ENCODE peak calls at places on chromosomes 3 and 15, in ten cellular contexts. A is stomach, J is upper lobe of left lung, Q is GM12878, I is K562, M is sigmoid colon, B is HepG2, T is H1, D is esophagus muscularis mucosa, Y is suprapubic skin. L is an unnamed sample. For H3K27me3, the result is how much of the 10 kb centered on the place peaks cover.

GRCh38 chr3:184314700-184315505 is 497 bp downstream of the EIF4G1 start:
- DNase-seq in T (no peak), Y (peak), J (peak), D (peak), A (peak), I (peak), M (peak), Q (no peak), B (peak), L (peak)

GRCh38 chr15:44102675-44103254 is 92.3 kb downstream of the FRMD5 start:
- DNase-seq in Y (no peak), M (no peak), A (peak), J (no peak), I (no peak), D (no peak), Q (no peak), B (peak), T (no peak), L (no peak)

GRCh38 chr3:58585994-58586393 is 8.8 kb upstream of the FAM107A start:
- DNase-seq in Q (no peak), T (no peak), A (no peak), I (no peak), Y (no peak), D (no peak), B (no peak), J (no peak), M (no peak), L (no peak)

GRCh38 chr15:71748327-71748726 is 62.0 kb upstream of the NR2E3 start:
- DNase-seq in A (no peak), D (no peak), Q (no peak), B (no peak), M (no peak), I (no peak), T (no peak), J (peak), Y (no peak), L (no peak)

GRCh38 chr3:2713923-2714322 is 396.3 kb downstream of the IL5RA start:
- DNase-seq in D (no peak), Q (no peak), I (no peak), J (no peak), M (no peak), Y (no peak), A (no peak), T (no peak), B (no peak), L (no peak)

GRCh38 chr3:106811376-106811775 is 565.9 kb upstream of the CCDC54 start:
- DNase-seq in A (no peak), Q (no peak), B (no peak), J (no peak), D (no peak), T (no peak), Y (no peak), I (no peak), M (no peak), L (no peak)

GRCh38 chr3:197308591-197308990 is 10.2 kb upstream of the DLG1 start:
- DNase-seq in A (no peak), Y (no peak), M (no peak), J (no peak), Q (no peak), T (no peak), D (peak), B (no peak), I (no peak), L (no peak)

GRCh38 chr3:11186771-11187170 is 32.5 kb downstream of the HRH1 start:
- DNase-seq in B (no peak), J (no peak), T (no peak), I (no peak), A (no peak), Y (peak), D (no peak), M (no peak), Q (no peak), L (no peak)

GRCh38 chr15:57307527-57308193 is 68.6 kb upstream of the CGNL1 start:
- DNase-seq in D (no peak), Q (no peak), J (no peak), Y (no peak), I (no peak), T (no peak), M (peak), B (peak), A (no peak), L (no peak)

GRCh38 chr3:42601898-42602581 is 1.6 kb downstream of the NKTR start:
- DNase-seq in I (peak), D (no peak), M (no peak), Q (no peak), J (no peak), B (peak), Y (no peak), A (no peak), T (no peak), L (no peak)

GRCh38 chr15:54150255-54150654 is 172.0 kb downstream of the UNC13C start:
- DNase-seq in J (no peak), A (no peak), T (no peak), M (no peak), D (no peak), Y (no peak), B (no peak), I (no peak), Q (peak), L (no peak)

GRCh38 chr3:43644443-43644842 is 22.6 kb upstream of the ANO10 start:
- DNase-seq in T (no peak), M (no peak), J (no peak), I (no peak), Y (no peak), A (no peak), Q (no peak), B (no peak), D (no peak), L (no peak)

GRCh38 chr3:94226058-94226457 is 163.2 kb downstream of the NSUN3 start:
- DNase-seq in M (no peak), D (no peak), Y (no peak), B (no peak), I (no peak), Q (no peak), T (no peak), J (no peak), A (no peak), L (no peak)

GRCh38 chr3:127203024-127203423 is 10.1 kb downstream of the PRR23E start:
- DNase-seq in I (no peak), Q (no peak), B (no peak), J (no peak), D (no peak), T (no peak), M (no peak), Y (no peak), A (no peak), L (no peak)

GRCh38 chr3:183300996-183301562 is 48.0 kb downstream of the B3GNT5 start:
- DNase-seq in M (no peak), J (no peak), I (no peak), T (no peak), A (no peak), Q (no peak), B (no peak), Y (no peak), D (no peak), L (no peak)

GRCh38 chr15:54518145-54518941 is 540.1 kb downstream of the UNC13C start:
- DNase-seq in T (no peak), B (no peak), Y (no peak), Q (peak), I (no peak), J (no peak), A (no peak), M (no peak), D (no peak), L (no peak)

GRCh38 chr15:59321000-59321689 is 51.5 kb downstream of the MYO1E start:
- DNase-seq in D (no peak), J (no peak), Y (no peak), I (no peak), M (no peak), B (no peak), T (no peak), A (no peak), Q (no peak), L (no peak)

GRCh38 chr3:99960123-99960878 is 142.6 kb downstream of the CMSS1 start:
- DNase-seq in J (no peak), Q (no peak), Y (no peak), T (no peak), I (no peak), A (no peak), M (no peak), B (no peak), D (no peak), L (no peak)

GRCh38 chr3:99954914-99955644 is 137.4 kb downstream of the CMSS1 start:
- DNase-seq in Q (no peak), J (no peak), I (no peak), T (no peak), D (no peak), A (no peak), Y (no peak), M (no peak), B (peak), L (no peak)

GRCh38 chr3:99955773-99956562 is 138.3 kb downstream of the CMSS1 start:
- DNase-seq in I (no peak), Y (no peak), M (no peak), J (no peak), A (no peak), D (no peak), T (no peak), Q (no peak), B (no peak), L (no peak)

GRCh38 chr3:99958177-99958912 is 140.7 kb downstream of the CMSS1 start:
- DNase-seq in Q (no peak), Y (no peak), D (no peak), B (no peak), M (no peak), T (no peak), A (no peak), J (no peak), I (no peak), L (no peak)

GRCh38 chr3:99957086-99957821 is 139.6 kb downstream of the CMSS1 start:
- DNase-seq in A (no peak), B (no peak), T (no peak), M (no peak), J (no peak), Y (no peak), D (no peak), I (no peak), Q (no peak), L (no peak)
- TF ChIP-seq POLR2AphosphoS5 in A (no peak), B (no peak), T (no peak), M (no peak), J (no peak), Y (no peak), D (no peak), I (no peak), Q (no peak), L (no peak)

DNA sequence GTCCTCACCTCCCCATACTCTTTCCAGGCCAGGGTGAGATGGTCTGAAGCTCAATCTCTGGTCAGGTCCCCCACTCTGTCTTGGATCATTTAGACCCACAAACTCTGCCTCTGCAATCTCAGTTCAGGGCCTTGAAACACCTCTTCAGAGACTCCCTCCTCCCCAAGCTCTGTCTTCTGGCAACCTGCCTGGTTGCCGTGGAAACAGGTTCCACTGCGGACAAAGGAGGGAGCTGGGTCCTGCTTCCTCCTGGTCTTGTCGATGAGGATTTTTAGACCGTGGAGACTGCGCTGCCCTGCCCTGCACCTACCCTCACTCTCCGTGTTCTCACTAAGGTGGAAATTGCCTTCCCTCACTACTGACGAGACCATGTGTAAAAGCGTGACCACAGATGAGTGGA is at the start of gene RTP1:
- DNase-seq in J (no peak), Q (no peak), I (no peak), Y (no peak), A (no peak), D (no peak), M (no peak), B (no peak), T (no peak), L (no peak)
- TF ChIP-seq EP300 in J (no peak), Q (no peak), I (no peak), Y (no peak), A (no peak), D (no peak), M (no peak), B (no peak), T (no peak), L (no peak)

DNA sequence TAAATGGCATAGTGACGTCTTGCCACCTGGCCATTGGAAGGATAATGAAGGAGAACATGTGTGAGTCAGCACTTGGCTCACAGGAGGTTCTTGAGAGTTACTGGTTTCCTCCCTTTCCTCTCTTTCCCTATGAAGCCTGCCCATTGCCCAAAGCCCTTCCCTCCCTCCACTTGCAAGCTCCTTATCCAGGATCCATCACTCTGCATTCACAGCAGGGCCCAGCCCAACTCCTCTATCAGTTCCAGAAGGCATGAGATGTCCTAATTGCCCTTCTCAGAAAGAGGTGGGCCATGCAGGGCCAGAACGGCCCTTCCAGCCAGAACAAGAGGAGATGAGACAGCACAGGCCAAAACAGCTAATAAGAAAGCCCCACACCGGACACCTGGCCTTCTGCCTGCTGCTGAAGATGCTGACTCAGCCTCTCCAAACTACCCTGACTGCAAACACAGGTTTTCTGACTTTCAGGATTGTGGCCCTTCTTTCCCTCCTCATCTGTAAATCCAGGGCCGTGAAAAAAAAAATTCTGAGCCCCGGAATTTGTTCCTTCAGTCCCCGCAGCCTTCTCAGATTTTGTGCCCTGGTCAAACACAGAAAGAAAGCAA is 29.7 kb downstream of the HAPLN3 start:
- DNase-seq in J (no peak), A (no peak), M (no peak), I (peak), Y (no peak), B (no peak), D (no peak), T (no peak), Q (no peak), L (no peak)
- H3K27me3 ChIP-seq in J (under half), A (under half), M (under half), I (under half), Y (under half), B (under half), D (under half), T (under half), Q (under half), L (under half)

GRCh38 chr3:47381317-47382157 is 716 bp downstream of the PTPN23 start:
- DNase-seq in D (peak), J (peak), T (peak), I (peak), Q (peak), Y (peak), M (peak), A (peak), B (peak), L (peak)

GRCh38 chr3:47378869-47379268 is 2.0 kb upstream of the PTPN23 start:
- DNase-seq in D (no peak), Q (no peak), I (no peak), M (no peak), Y (no peak), B (no peak), T (no peak), J (no peak), A (no peak), L (no peak)

GRCh38 chr3:47380026-47380600 is 708 bp upstream of the PTPN23 start:
- DNase-seq in Y (no peak), T (no peak), D (no peak), B (no peak), Q (no peak), A (no peak), J (no peak), M (no peak), I (peak), L (peak)

GRCh38 chr3:47379488-47379899 is 1.3 kb upstream of the PTPN23 start:
- DNase-seq in A (no peak), J (no peak), I (peak), Y (no peak), T (no peak), D (no peak), Q (no peak), M (no peak), B (peak), L (peak)

DNA sequence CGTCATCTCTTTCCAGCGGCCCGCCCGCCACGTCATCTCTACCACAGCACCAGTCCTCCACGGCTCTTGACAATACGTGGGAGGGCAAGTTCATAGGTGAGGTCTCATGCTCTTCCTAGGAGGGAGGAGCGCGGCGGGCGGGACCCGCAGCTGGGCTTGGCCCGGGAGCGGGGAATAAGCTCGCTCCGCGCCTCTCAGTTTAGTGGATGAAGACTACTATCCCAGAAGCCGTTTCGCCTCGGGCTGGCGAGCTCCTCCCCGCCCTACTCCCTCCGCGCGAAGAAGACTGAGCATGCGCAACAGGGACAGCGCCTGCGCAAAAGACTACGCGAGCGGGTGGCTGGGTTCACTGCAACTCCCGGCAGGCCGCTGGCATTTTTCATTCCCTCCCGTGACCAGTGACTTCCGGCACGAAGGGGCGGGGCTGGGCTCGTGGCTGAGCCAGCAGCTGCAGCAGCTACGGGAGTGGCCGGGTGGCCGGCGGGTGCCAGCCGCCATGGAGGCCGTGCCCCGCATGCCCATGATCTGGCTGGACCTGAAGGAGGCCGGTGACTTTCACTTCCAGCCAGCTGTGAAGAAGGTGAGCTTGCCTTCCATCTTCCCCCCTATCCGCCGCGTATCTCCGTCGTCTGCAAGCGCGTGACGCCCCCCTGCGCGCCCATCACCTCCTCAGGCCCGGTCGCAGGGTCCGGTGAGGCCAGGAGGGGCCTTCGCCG is at the start of gene PTPN23:
- DNase-seq in A (peak), Q (peak), I (peak), M (peak), B (peak), Y (peak), T (peak), J (peak), D (peak), L (peak)
- TF ChIP-seq POLR2AphosphoS5 in A (peak), Q (peak), I (peak), M (peak), B (peak), Y (peak), T (peak), J (peak), D (peak), L (peak)

DNA sequence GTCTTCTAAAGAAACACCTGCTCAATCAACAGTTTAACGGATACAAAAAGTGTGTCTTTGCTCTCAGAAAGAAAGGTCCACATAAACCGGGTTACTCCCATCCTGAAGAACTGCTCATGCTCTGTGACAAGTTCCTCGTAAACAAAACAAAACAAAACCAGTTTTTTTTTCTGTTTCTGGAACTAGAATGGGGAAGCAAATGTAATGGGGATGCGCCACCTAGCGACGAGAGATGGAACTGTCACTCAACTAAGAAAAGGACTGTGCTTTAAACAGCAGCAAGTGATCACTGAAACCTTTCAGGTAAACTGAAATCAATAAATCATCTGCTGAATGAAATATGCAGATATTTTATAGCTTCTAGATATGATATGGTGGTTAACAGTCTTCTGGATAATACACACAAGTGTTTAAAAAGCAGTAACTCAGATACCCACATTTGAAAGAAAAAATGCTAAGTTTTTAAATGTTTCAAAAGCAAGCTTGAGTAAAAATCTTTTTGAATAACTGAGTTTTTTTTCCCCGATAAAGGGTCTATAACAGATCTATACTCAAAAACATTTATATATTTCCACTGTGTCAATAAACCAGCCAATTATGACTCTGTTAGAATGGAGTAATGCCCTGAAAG is 10.9 kb downstream of the TM2D3 start:
- DNase-seq in Y (peak), T (no peak), A (peak), D (peak), M (peak), B (peak), I (peak), J (no peak), Q (peak), L (peak)
- TF ChIP-seq EP300 in Y (no peak), T (no peak), A (no peak), D (no peak), M (no peak), B (no peak), I (no peak), J (no peak), Q (no peak), L (no peak)

DNA sequence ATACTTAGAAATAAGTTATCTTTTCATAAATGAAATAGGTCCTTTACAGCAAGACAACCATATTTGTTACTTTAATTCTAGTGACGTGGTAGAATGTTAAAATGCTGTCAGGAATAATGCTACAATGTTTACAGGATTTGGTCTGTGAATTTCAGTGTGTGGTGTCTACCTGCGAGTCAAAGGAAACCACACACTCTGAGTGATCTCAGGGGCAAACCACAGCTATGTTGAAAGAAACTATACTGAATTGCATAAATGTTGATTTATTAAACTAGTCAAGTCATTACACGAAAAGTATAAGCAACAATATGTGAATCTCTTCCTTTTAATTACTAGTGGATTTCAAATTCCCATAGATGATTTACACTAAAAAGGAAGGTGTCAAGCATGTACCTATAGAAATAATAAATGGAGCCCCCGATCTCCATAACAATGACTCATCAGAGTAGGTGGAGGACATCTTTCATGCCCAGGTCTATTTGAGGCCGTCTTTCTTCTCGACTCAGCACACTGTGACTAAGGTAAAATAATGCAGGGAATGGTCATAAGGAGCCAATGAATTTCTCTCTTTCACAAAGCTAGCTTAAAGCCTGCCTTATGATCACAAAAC is 463.0 kb downstream of the ERC2 start:
- DNase-seq in B (no peak), A (no peak), T (no peak), M (no peak), Q (no peak), Y (no peak), I (no peak), J (no peak), D (no peak), L (no peak)
- H3K27me3 ChIP-seq in B (under half), A (under half), T (under half), M (under half), Q (under half), Y (under half), I (under half), J (under half), D (under half), L (under half)

GRCh38 chr3:69739204-69740102 is at the start of gene MITF:
- DNase-seq in I (peak), Q (peak), A (peak), D (peak), Y (peak), J (peak), M (peak), B (peak), T (peak), L (peak)
- TF ChIP-seq POLR2AphosphoS5 in I (no peak), Q (no peak), A (peak), D (peak), Y (no peak), J (peak), M (peak), B (no peak), T (no peak), L (peak)

L was measured in transverse colon.